ENCODE peak calls at places on chromosomes 16 and 17, in eight cellular contexts. B is endothelial cell of umbilical vein, F is sigmoid colon, Z is prostate gland, A is transverse colon, H is GM12878, Y is breast epithelium, W is suprapubic skin. M is an unnamed sample.

GRCh38 chr16:27326738-27327585 is 13.2 kb downstream of the IL4R start:
- DNase-seq in B (peak), F (peak), Z (peak), A (peak), H (no peak), Y (peak), W (peak), M (peak)

GRCh38 chr17:49616086-49616485 is 40.4 kb downstream of the NXPH3 start:
- DNase-seq in B (no peak), F (no peak), Z (no peak), A (no peak), H (no peak), Y (no peak), W (no peak), M (no peak)

GRCh38 chr16:57029161-57030160 is 40.1 kb downstream of the NLRC5 start:
- DNase-seq in B (no peak), F (no peak), Z (no peak), A (no peak), H (no peak), Y (no peak), W (no peak), M (peak)

GRCh38 chr16:2776500-2777139 is 460 bp downstream of the ELOB start:
- DNase-seq in B (peak), F (peak), Z (no peak), A (no peak), H (no peak), Y (peak), W (no peak), M (peak)

GRCh38 chr16:79437764-79438728 is 162.5 kb downstream of the MAF start:
- DNase-seq in B (no peak), F (no peak), Z (no peak), A (no peak), H (no peak), Y (no peak), W (no peak), M (no peak)

GRCh38 chr17:69972251-69972650 is 102.8 kb upstream of the KCNJ16 start:
- DNase-seq in B (no peak), F (no peak), Z (no peak), A (no peak), H (no peak), Y (no peak), W (no peak), M (no peak)

GRCh38 chr16:1282275-1282995 is 26.6 kb downstream of the TPSD1 start:
- DNase-seq in B (no peak), F (no peak), Z (no peak), A (no peak), H (no peak), Y (no peak), W (no peak), M (no peak)

GRCh38 chr16:89319883-89320716 is 102.6 kb downstream of the ZNF778 start:
- DNase-seq in B (peak), F (peak), Z (no peak), A (peak), H (peak), Y (no peak), W (no peak), M (peak)

GRCh38 chr17:38669520-38669919 is 5.2 kb downstream of the EPOP start:
- DNase-seq in B (no peak), F (no peak), Z (no peak), A (no peak), H (no peak), Y (no peak), W (no peak), M (no peak)

GRCh38 chr16:23948949-23949392 is 113.2 kb downstream of the PRKCB start:
- DNase-seq in B (no peak), F (no peak), Z (no peak), A (peak), H (no peak), Y (no peak), W (no peak), M (no peak)

GRCh38 chr17:8798176-8799000 is 777 bp downstream of the MFSD6L start:
- DNase-seq in B (no peak), F (no peak), Z (no peak), A (no peak), H (no peak), Y (no peak), W (no peak), M (no peak)

GRCh38 chr17:76925333-76925935 is 57.2 kb downstream of the MGAT5B start:
- DNase-seq in B (no peak), F (no peak), Z (no peak), A (no peak), H (no peak), Y (no peak), W (no peak), M (no peak)

GRCh38 chr16:50273888-50274770 is 7.8 kb downstream of the ADCY7 start:
- DNase-seq in B (no peak), F (no peak), Z (no peak), A (peak), H (peak), Y (no peak), W (no peak), M (peak)

GRCh38 chr17:78184868-78185267 is 2.0 kb downstream of the TK1 start:
- DNase-seq in B (no peak), F (no peak), Z (peak), A (no peak), H (no peak), Y (no peak), W (no peak), M (no peak)

GRCh38 chr17:34584805-34585416 is 5.5 kb downstream of the TMEM132E start:
- DNase-seq in B (peak), F (no peak), Z (no peak), A (no peak), H (no peak), Y (no peak), W (no peak), M (peak)

GRCh38 chr16:56246051-56246817 is 54.9 kb downstream of the GNAO1 start:
- DNase-seq in B (no peak), F (peak), Z (no peak), A (no peak), H (no peak), Y (peak), W (no peak), M (no peak)

GRCh38 chr17:80529104-80529903 is 15.3 kb upstream of the RPTOR start:
- DNase-seq in B (no peak), F (no peak), Z (no peak), A (no peak), H (no peak), Y (no peak), W (no peak), M (peak)

GRCh38 chr17:29848737-29849136 is 81.3 kb downstream of the SSH2 start:
- DNase-seq in B (no peak), F (no peak), Z (no peak), A (no peak), H (no peak), Y (no peak), W (no peak), M (no peak)

GRCh38 chr16:89289428-89290395 is 72.2 kb downstream of the ZNF778 start:
- DNase-seq in B (peak), F (peak), Z (peak), A (peak), H (no peak), Y (peak), W (no peak), M (peak)

GRCh38 chr17:80005360-80006338 is 30.0 kb downstream of the TBC1D16 start:
- DNase-seq in B (peak), F (no peak), Z (no peak), A (peak), H (no peak), Y (no peak), W (no peak), M (peak)

GRCh38 chr16:11251525-11252481 is 4.2 kb downstream of the SOCS1 start:
- DNase-seq in B (no peak), F (no peak), Z (no peak), A (peak), H (no peak), Y (no peak), W (no peak), M (peak)

GRCh38 chr16:56983211-56983751 is 6.1 kb upstream of the NLRC5 start:
- DNase-seq in B (no peak), F (no peak), Z (no peak), A (peak), H (no peak), Y (no peak), W (no peak), M (peak)

GRCh38 chr17:57541472-57542394 is 203.4 kb downstream of the CCDC182 start:
- DNase-seq in B (no peak), F (peak), Z (no peak), A (no peak), H (no peak), Y (no peak), W (no peak), M (no peak)

GRCh38 chr16:84052071-84052622 is 9.6 kb upstream of the SLC38A8 start:
- DNase-seq in B (no peak), F (peak), Z (no peak), A (no peak), H (no peak), Y (peak), W (peak), M (peak)

GRCh38 chr17:13765701-13766100 is 164.0 kb upstream of the HS3ST3A1 start:
- DNase-seq in B (no peak), F (no peak), Z (no peak), A (no peak), H (no peak), Y (no peak), W (no peak), M (no peak)

GRCh38 chr16:68286153-68287074 is 22.1 kb downstream of the SLC7A6 start:
- DNase-seq in B (peak), F (no peak), Z (no peak), A (no peak), H (no peak), Y (no peak), W (no peak), M (no peak)

GRCh38 chr17:61454932-61455753 is 2.9 kb downstream of the TBX4 start:
- DNase-seq in B (no peak), F (peak), Z (no peak), A (no peak), H (no peak), Y (no peak), W (peak), M (no peak)

GRCh38 chr17:35241520-35241919 is 1.4 kb upstream of the SLFN5 start:
- DNase-seq in B (no peak), F (no peak), Z (no peak), A (no peak), H (no peak), Y (no peak), W (no peak), M (peak)

GRCh38 chr16:52383640-52384292 is 163.2 kb downstream of the TOX3 start:
- DNase-seq in B (no peak), F (no peak), Z (no peak), A (no peak), H (no peak), Y (no peak), W (no peak), M (no peak)

GRCh38 chr17:30476726-30477082 is 504 bp upstream of the GOSR1 start:
- DNase-seq in B (no peak), F (no peak), Z (no peak), A (no peak), H (no peak), Y (no peak), W (no peak), M (no peak)

GRCh38 chr17:66755101-66755943 is 79.6 kb upstream of the CACNG5 start:
- DNase-seq in B (no peak), F (peak), Z (no peak), A (peak), H (no peak), Y (no peak), W (no peak), M (no peak)

GRCh38 chr17:28193241-28193640 is 125.8 kb upstream of the TMEM97 start:
- DNase-seq in B (no peak), F (peak), Z (no peak), A (peak), H (no peak), Y (no peak), W (no peak), M (no peak)

GRCh38 chr16:57984443-57985203 is 13.7 kb upstream of the CNGB1 start:
- DNase-seq in B (peak), F (peak), Z (peak), A (peak), H (no peak), Y (peak), W (peak), M (peak)

GRCh38 chr16:56013962-56014552 is 138.9 kb upstream of the CES5A start:
- DNase-seq in B (peak), F (no peak), Z (no peak), A (peak), H (no peak), Y (no peak), W (no peak), M (no peak)

DNA sequence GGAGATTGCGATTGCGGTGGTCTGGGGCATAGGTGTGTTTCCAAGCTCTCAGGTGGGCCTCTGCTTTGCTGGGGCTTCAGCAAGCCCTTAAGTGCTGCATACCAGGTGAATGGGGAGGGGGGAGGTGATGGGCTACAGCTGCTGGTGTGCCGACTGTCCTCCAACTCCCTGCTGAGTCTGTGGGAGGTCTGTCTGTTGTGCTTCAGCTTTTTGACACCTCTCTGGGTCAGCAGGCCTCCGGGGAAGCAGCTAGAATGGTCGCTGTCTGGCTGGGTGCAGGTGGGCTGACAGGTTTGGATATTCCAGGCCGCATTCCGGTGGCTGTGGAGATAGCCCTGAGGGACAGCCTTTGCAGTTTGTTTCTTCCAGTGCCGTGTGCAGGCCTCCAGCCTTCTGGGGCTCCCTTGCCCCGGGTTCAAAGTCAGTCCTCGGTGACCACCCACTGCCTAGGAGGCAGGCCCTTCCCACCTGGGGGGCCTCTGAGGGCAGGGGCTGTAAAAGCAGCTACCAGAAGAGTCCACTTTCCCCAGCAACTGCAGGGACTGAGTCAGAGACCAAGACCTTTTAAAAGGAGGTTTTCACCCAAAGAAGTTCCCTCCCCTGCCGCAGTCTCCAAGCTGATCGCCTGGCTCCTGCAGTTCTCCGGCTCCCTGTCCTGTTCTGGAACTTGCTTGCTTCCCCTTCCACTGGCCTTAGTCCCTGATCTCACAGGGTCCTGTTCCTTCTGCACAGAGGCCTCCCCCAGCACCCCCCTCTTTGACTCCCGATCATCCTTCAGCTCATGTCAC is 2.0 kb upstream of the TTYH2 start:
- DNase-seq in B (no peak), F (no peak), Z (no peak), A (no peak), H (no peak), Y (no peak), W (no peak), M (no peak)
- TF ChIP-seq POLR2AphosphoS5 in B (peak), F (no peak), Z (no peak), A (no peak), H (peak), Y (no peak), W (no peak), M (no peak)

GRCh38 chr17:81934098-81934757 is 2.9 kb downstream of the PYCR1 start:
- DNase-seq in B (no peak), F (no peak), Z (no peak), A (no peak), H (no peak), Y (no peak), W (no peak), M (no peak)
- TF ChIP-seq POLR2A in B (no peak), F (no peak), Z (no peak), A (no peak), H (no peak), Y (no peak), W (no peak), M (no peak)

GRCh38 chr16:21277045-21277926 is 804 bp downstream of the CRYM start:
- DNase-seq in B (no peak), F (no peak), Z (no peak), A (no peak), H (no peak), Y (no peak), W (no peak), M (no peak)
- H3K4me3 ChIP-seq in B (no peak), F (no peak), Z (peak), A (no peak), H (peak), Y (no peak), W (peak), M (no peak)

DNA sequence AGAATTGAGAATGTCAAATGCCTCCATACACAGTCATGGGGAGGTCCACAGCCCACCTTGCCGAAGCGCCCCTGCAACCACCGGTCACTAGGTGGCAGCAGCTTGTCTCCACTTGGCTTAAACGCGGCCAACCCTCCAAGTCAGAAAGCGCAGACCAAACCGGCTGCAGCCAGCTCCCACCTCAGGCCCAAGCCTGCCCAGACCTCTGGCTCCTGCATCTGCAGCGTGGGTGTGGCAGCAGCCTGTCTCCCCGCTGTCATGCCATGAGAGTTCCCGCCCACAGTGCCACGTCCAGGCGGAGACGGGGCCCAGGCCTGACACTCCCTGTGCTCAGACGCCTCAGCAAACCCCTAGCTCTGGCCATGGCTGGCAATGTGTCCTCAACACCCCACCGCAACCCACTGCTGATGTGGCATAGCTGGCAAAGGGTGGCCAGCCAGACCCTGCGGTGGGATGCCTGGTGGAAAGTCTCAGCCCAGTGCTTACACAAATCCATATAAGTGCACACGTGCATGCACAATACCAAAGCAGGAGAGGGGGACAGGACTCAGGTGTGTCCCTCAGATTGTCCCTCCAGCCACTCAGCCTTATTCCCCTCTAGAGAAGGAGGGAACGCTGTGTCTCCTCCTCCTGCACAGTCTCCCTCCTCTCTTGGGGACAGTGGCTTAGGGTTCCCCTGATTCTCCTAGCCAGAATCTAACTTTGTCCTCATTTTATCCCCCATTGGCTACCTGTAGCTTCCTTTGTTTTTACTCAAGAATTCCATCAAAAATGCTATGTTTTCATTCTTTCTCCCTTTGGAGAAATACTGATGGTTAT is 10.9 kb downstream of the COPZ2 start:
- DNase-seq in B (peak), F (peak), Z (peak), A (peak), H (peak), Y (peak), W (peak), M (peak)
- TF ChIP-seq POLR2AphosphoS5 in B (peak), F (peak), Z (peak), A (peak), H (no peak), Y (peak), W (no peak), M (peak)

DNA sequence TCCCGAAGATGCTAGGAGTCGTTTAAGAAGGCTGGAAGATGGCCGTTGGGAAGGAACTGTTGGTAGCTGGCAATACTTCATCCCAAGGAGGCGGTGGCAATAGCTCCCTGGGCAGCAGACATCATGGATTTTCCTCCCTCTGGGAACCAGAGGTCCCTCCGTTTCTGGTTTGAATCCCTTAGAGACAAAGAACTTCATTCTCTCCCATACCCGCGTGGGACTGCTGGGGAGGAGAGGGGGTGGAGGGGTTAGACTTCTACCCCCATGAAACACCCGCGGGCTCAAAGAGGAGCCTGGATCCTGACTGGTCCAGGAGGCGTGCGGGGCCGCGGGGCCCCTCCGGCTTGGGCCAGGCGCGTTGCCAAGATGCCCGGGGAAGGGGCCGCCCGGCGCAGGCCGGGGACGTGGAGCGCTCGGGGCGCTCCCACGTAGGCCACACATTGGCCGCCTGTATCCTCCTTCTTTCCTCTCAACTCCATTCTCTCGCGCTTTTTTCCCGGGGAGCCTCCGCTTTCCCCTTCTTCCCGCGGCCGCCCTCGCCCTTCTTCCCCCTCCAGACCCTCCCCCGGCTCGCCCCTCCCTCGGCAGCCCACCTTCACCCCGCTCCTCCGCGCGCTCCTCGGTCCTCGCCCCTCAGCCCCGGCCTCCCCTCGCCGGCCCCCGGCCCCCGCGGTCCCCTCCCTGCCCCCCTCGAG is 433 bp upstream of the MSL1 start:
- DNase-seq in B (peak), F (peak), Z (no peak), A (peak), H (no peak), Y (no peak), W (no peak), M (peak)
- TF ChIP-seq POLR2A in B (peak), F (no peak), Z (no peak), A (peak), H (no peak), Y (no peak), W (no peak), M (no peak)

GRCh38 chr17:4658478-4659305 is 17.2 kb upstream of the ALOX15 start:
- DNase-seq in B (peak), F (no peak), Z (no peak), A (no peak), H (no peak), Y (no peak), W (peak), M (no peak)

DNA sequence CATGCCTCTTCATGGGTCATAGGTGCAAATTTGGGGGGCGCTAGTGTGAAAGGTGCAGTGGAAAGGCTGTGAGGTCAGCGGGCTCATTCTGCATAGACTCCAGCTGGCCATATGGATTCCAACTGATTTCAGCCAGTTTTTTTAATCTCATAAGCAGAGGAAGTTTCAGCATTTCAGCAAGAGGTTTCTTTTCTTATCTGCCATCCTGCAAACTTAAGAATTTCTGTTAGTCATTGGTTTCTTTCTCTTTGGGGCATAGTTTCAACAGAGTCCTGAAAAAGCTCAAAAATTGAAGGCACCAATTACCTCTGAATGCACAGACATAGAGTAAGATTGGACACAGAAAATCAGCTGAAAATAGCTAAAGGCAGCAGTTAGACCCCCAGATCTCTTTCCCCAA is 16.2 kb upstream of the ALOX15 start:
- DNase-seq in B (no peak), F (no peak), Z (no peak), A (no peak), H (no peak), Y (no peak), W (no peak), M (no peak)
- H3K4me3 ChIP-seq in B (no peak), F (no peak), Z (no peak), A (no peak), H (no peak), Y (no peak), W (no peak), M (no peak)

GRCh38 chr17:17235212-17236174 is 1.5 kb downstream of the FLCN start:
- DNase-seq in B (peak), F (no peak), Z (no peak), A (no peak), H (no peak), Y (no peak), W (no peak), M (peak)
- TF ChIP-seq POLR2AphosphoS5 in B (no peak), F (no peak), Z (no peak), A (no peak), H (no peak), Y (no peak), W (no peak), M (no peak)

GRCh38 chr17:18910326-18910725 is 41.6 kb upstream of the SLC5A10 start:
- DNase-seq in B (no peak), F (no peak), Z (no peak), A (no peak), H (no peak), Y (no peak), W (no peak), M (no peak)
- TF ChIP-seq POLR2A in B (no peak), F (no peak), Z (no peak), A (no peak), H (no peak), Y (no peak), W (no peak), M (no peak)

M was measured in spleen.